ENCODE peak calls at places on chromosomes 1 and 21, in four cellular contexts. X is A549; S is heart right ventricle; G is CD8-positive, alpha-beta T cell. A is an unnamed sample. For H3K4me1, the result is how much of the 10 kb centered on the place peaks cover.

GRCh38 chr1:234327577-234328164 is 45.6 kb upstream of the COA6 start:
- DNase-seq in G (no peak), S (no peak), X (no peak), A (no peak)

GRCh38 chr1:181985981-181986906 is 75.3 kb downstream of the ZNF648 start:
- DNase-seq in G (no peak), S (no peak), X (no peak), A (no peak)

GRCh38 chr1:70675737-70676156 is 264.7 kb downstream of the CTH start:
- DNase-seq in G (no peak), S (no peak), X (no peak), A (peak)

GRCh38 chr1:212674872-212675271 is 24.8 kb downstream of the BATF3 start:
- DNase-seq in G (no peak), S (no peak), X (no peak), A (no peak)

GRCh38 chr21:34345892-34346291 is 17.9 kb upstream of the KCNE2 start:
- DNase-seq in S (no peak), X (no peak), G (no peak), A (no peak)

GRCh38 chr1:26358411-26359384 is 4.8 kb upstream of the CRYBG2 start:
- DNase-seq in X (no peak), G (peak), S (no peak), A (no peak)

GRCh38 chr1:12851779-12852178 is 3.3 kb upstream of the HNRNPCL1 start:
- DNase-seq in X (no peak), G (no peak), S (no peak), A (no peak)

GRCh38 chr1:110003747-110004428 is 19.3 kb downstream of the AHCYL1 start:
- DNase-seq in G (no peak), S (peak), X (peak), A (no peak)

GRCh38 chr1:207007352-207008033 is 25.1 kb downstream of the C1orf116 start:
- DNase-seq in S (no peak), G (no peak), X (peak), A (no peak)

GRCh38 chr1:153390938-153391710 is at the start of gene S100A8:
- DNase-seq in G (no peak), X (no peak), S (peak), A (peak)

GRCh38 chr21:42829417-42829816 is 49.9 kb downstream of the WDR4 start:
- DNase-seq in S (no peak), G (no peak), X (no peak), A (no peak)

DNA sequence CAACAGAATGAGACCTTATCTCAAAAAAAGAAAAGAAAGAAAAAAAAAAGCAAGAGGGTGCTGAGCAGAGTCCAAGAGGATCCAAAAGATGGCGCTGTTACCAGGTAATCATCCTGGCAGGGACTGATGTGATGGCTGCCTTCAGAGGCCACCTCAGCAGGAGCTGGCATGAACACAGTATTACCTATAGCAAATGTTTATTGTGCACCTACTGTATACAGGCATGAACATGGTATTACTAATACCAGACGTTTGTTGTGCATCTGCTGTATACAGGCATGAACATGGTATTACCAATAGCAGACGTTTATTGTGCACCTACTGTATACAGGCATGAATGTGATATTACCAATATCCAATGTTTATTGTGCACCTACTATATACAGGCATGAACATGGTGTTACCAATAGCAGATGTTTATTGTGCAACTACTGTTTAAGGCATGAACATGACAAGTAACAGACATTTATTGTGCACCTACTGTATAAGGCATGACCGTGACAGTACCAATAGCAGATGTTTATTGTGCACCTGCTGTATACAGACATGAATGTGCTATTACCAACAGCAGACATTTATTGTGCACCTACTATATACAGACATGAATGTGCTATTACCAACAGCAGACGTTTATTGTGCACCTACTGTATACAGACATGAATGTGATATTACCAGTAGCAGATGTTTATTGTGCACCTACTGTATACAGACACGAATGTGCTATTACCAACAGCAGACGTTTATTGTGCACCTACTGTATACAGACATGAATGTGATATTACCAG is 115.1 kb upstream of the TMEM51 start:
- DNase-seq in G (no peak), X (no peak), S (no peak), A (no peak)
- TF ChIP-seq CTCF in G (no peak), X (peak), S (no peak), A (no peak)

DNA sequence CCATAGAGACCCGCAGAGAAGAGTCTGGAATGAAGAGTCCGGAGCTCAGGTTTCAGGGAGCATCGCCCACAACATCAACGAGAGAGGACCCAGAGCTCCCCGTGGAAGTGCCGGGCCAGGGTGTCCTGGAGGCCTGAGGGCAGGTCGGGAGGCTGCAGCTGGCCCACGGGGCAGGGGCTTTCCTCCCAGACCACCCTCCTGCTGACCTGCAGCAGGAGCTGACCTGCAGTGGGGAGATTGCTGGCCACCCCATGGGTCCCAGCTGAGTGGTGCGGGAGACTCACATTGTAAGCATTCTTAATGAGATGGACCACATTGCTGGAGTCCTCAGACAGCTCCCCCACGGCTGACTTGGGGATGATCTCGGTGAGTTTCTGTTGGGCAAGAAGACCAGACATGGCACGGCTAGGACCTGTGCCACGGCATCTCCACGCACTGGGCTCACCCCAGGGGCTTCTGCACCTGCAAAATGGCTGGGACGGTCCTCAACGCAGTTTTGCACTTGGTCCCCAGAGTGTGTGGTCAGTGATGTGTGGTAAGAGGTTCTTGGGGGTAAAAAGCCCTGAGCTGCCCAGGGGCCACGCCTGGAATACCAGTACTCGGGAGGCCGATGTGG is 21.3 kb upstream of the PTTG1IP start:
- DNase-seq in S (peak), G (no peak), X (no peak), A (no peak)
- H3K4me1 ChIP-seq in S (under half), G (under half), X (under half), A (under half)

GRCh38 chr1:173917149-173917548 is at the start of gene SERPINC1:
- DNase-seq in X (no peak), S (no peak), G (no peak), A (no peak)
- H3K27ac ChIP-seq in X (no peak), S (no peak), G (no peak), A (no peak)

GRCh38 chr1:93109578-93109977 is 30.5 kb downstream of the MTF2 start:
- DNase-seq in S (no peak), G (no peak), X (no peak), A (no peak)

GRCh38 chr1:93108335-93108734 is 29.3 kb downstream of the MTF2 start:
- DNase-seq in S (no peak), X (no peak), G (no peak), A (no peak)

GRCh38 chr1:93111065-93111464 is 32.0 kb downstream of the MTF2 start:
- DNase-seq in G (no peak), X (no peak), S (no peak), A (no peak)

GRCh38 chr1:93111561-93111960 is 32.5 kb downstream of the MTF2 start:
- DNase-seq in G (no peak), S (no peak), X (no peak), A (no peak)

DNA sequence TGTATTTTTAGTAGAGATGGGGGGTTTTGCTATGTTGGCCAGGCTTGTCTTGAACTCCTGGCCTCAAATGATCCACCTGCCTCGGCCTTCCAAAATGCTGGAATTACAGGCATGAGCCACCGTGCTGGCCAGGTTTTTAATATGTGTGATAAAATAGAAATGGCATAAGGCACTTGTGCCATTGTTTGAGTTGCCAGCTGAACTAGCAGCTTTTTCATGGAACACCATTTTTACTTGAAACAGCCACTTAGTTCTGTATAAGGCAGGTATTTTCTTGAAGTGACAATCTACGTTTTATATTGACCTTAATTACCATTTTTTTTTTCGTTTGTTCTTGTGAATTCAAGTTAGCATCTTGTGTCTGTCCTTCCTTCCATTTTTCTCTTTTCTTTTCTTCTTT is 28.3 kb downstream of the MTF2 start:
- DNase-seq in X (no peak), S (no peak), G (no peak), A (no peak)
- TF ChIP-seq CTCF in X (no peak), S (no peak), G (no peak), A (no peak)